ENCODE peak calls at places on chromosomes 2 and 18, in nine cellular contexts. X, K, R, O, G, B, N, I and E are unnamed samples.
A peak's percentile ranks its signal among the peaks of the same experiment; 100 is the strongest.

GRCh38 chr18:55034742-55035141 is 75.5 kb upstream of the CCDC68 start:
- DNase-seq in X (no peak), K (no peak), R (no peak), O (no peak), G (no peak), B (no peak), N (no peak), I (no peak), E (no peak)

GRCh38 chr2:168300460-168300859 is 53.1 kb upstream of the STK39 start:
- DNase-seq in X (no peak), K (no peak), R (no peak), O (no peak), G (no peak), B (no peak), N (no peak), I (no peak), E (no peak)

GRCh38 chr2:153940511-153940910 is 68.8 kb downstream of the GALNT13 start:
- DNase-seq in X (no peak), K (no peak), R (no peak), O (no peak), G (no peak), B (no peak), N (no peak), I (no peak), E (no peak)

GRCh38 chr2:88061295-88061694 is 5.7 kb upstream of the KRCC1 start:
- DNase-seq in X (no peak), K (no peak), R (no peak), O (no peak), G (no peak), B (no peak), N (no peak), I (no peak), E (no peak)

GRCh38 chr2:97857553-97857952 is 138.2 kb downstream of the TMEM131 start:
- DNase-seq in X (no peak), K (no peak), R (no peak), O (no peak), G (no peak), B (no peak), N (no peak), I (no peak), E (no peak)

GRCh38 chr2:60849165-60849564 is 32.2 kb upstream of the REL start:
- DNase-seq in X (no peak), K (no peak), R (no peak), O (no peak), G (no peak), B (no peak), N (no peak), I (no peak), E (no peak)

GRCh38 chr2:64220285-64220684 is 76.1 kb upstream of the PELI1 start:
- DNase-seq in X (no peak), K (peak; percentile 59), R (no peak), O (no peak), G (no peak), B (no peak), N (no peak), I (no peak), E (no peak)

GRCh38 chr18:32271649-32272324 is 81.9 kb downstream of the MEP1B start:
- DNase-seq in X (no peak), K (peak; percentile 69), R (no peak), O (no peak), G (peak; percentile 61), B (no peak), N (peak; percentile 65), I (no peak), E (no peak)

GRCh38 chr2:165868211-165868610 is 74.2 kb upstream of the GALNT3 start:
- DNase-seq in X (no peak), K (no peak), R (no peak), O (no peak), G (no peak), B (no peak), N (no peak), I (no peak), E (no peak)

GRCh38 chr2:156779416-156780117 is 343.4 kb downstream of the GPD2 start:
- DNase-seq in X (no peak), K (no peak), R (no peak), O (no peak), G (no peak), B (no peak), N (no peak), I (no peak), E (no peak)

GRCh38 chr2:110866496-110866895 is 134.1 kb downstream of the ACOXL start:
- DNase-seq in X (no peak), K (no peak), R (no peak), O (no peak), G (peak; percentile 31), B (no peak), N (no peak), I (peak; percentile 45), E (no peak)

GRCh38 chr2:74333175-74333574 is 10.0 kb downstream of the SLC4A5 start:
- DNase-seq in X (no peak), K (peak; percentile 82), R (no peak), O (no peak), G (peak; percentile 60), B (no peak), N (peak; percentile 65), I (no peak), E (no peak)

GRCh38 chr18:21599585-21600525 is 649 bp downstream of the ESCO1 start:
- DNase-seq in X (no peak), K (peak; percentile 84), R (no peak), O (no peak), G (peak; percentile 87), B (no peak), N (peak; percentile 64), I (peak; percentile 85), E (peak; percentile 32)

GRCh38 chr2:210577263-210578071 is 21.1 kb downstream of the CPS1 start:
- DNase-seq in X (no peak), K (peak; percentile 81), R (no peak), O (no peak), G (peak; percentile 63), B (no peak), N (peak; percentile 58), I (no peak), E (no peak)

GRCh38 chr2:160516547-160517365 is 23.1 kb upstream of the RBMS1 start:
- DNase-seq in X (no peak), K (no peak), R (no peak), O (no peak), G (no peak), B (no peak), N (no peak), I (no peak), E (no peak)

GRCh38 chr2:188976545-188977268 is 2.5 kb downstream of the COL3A1 start:
- DNase-seq in X (no peak), K (peak; percentile 48), R (no peak), O (no peak), G (no peak), B (no peak), N (peak; percentile 19), I (no peak), E (no peak)

GRCh38 chr2:217903859-217904613 is 98.8 kb downstream of the TNS1 start:
- DNase-seq in X (peak; percentile 90), K (no peak), R (peak; percentile 79), O (peak; percentile 70), G (no peak), B (no peak), N (peak; percentile 80), I (no peak), E (peak; percentile 92)

GRCh38 chr2:241460631-241461030 is 47.8 kb downstream of the STK25 start:
- DNase-seq in X (peak; percentile 41), K (no peak), R (no peak), O (no peak), G (no peak), B (no peak), N (no peak), I (no peak), E (no peak)

GRCh38 chr2:111636905-111637304 is 247.1 kb downstream of the ANAPC1 start:
- DNase-seq in X (no peak), K (no peak), R (no peak), O (no peak), G (no peak), B (no peak), N (no peak), I (no peak), E (no peak)

GRCh38 chr2:204260906-204261305 is 284.4 kb upstream of the PARD3B start:
- DNase-seq in X (no peak), K (no peak), R (no peak), O (no peak), G (peak; percentile 49), B (no peak), N (no peak), I (no peak), E (no peak)

GRCh38 chr18:49052891-49053644 is 102.3 kb upstream of the SMAD7 start:
- DNase-seq in X (no peak), K (no peak), R (no peak), O (no peak), G (no peak), B (no peak), N (peak; percentile 15), I (no peak), E (no peak)

GRCh38 chr18:34224423-34225217 is at the start of gene NOL4:
- DNase-seq in X (peak; percentile 87), K (no peak), R (no peak), O (no peak), G (peak; percentile 99), B (no peak), N (peak; percentile 33), I (peak; percentile 96), E (peak; percentile 15)

GRCh38 chr2:25787020-25787419 is 91.3 kb downstream of the ASXL2 start:
- DNase-seq in X (no peak), K (no peak), R (no peak), O (no peak), G (no peak), B (no peak), N (no peak), I (no peak), E (no peak)

GRCh38 chr18:3225588-3225987 is 5.8 kb upstream of the MYOM1 start:
- DNase-seq in X (no peak), K (no peak), R (no peak), O (no peak), G (no peak), B (no peak), N (no peak), I (no peak), E (no peak)